ENCODE peak calls at places on chromosomes 3 and 15, in six cellular contexts. E is ovary, D is transverse colon, Q is upper lobe of left lung, J is sigmoid colon, G is K562. L is an unnamed sample.

GRCh38 chr3:11759996-11760395 is 86.7 kb downstream of the TAMM41 start:
- DNase-seq in D (no peak), J (no peak), E (no peak), G (no peak), Q (no peak), L (no peak)

GRCh38 chr3:156135921-156136655 is 15.7 kb downstream of the KCNAB1 start:
- DNase-seq in Q (no peak), G (peak; percentile 19), J (no peak), E (no peak), D (no peak), L (no peak)

GRCh38 chr3:52314495-52314894 is 1.6 kb upstream of the DNAH1 start:
- DNase-seq in E (no peak), Q (no peak), D (no peak), G (no peak), J (no peak), L (no peak)

GRCh38 chr3:180358179-180358578 is 243.8 kb upstream of the TTC14 start:
- DNase-seq in G (no peak), D (no peak), J (no peak), Q (no peak), E (no peak), L (no peak)

GRCh38 chr3:147392083-147392916 is 14.0 kb downstream of the ZIC4 start:
- DNase-seq in J (peak; percentile 56), G (no peak), Q (peak; percentile 74), D (no peak), E (no peak), L (no peak)

GRCh38 chr15:52546031-52546751 is 17.5 kb upstream of the MYO5A start:
- DNase-seq in G (no peak), Q (no peak), D (no peak), J (no peak), E (no peak), L (no peak)

GRCh38 chr15:45618813-45619212 is 16.0 kb upstream of the SQOR start:
- DNase-seq in D (no peak), E (no peak), Q (no peak), J (no peak), G (no peak), L (no peak)

GRCh38 chr3:151584603-151585002 is 123.7 kb upstream of the IGSF10 start:
- DNase-seq in J (no peak), Q (no peak), D (no peak), E (no peak), G (no peak), L (no peak)

GRCh38 chr3:120161902-120162301 is 67.7 kb upstream of the GSK3B start:
- DNase-seq in G (no peak), J (no peak), E (no peak), D (no peak), Q (no peak), L (no peak)

GRCh38 chr3:146521356-146521755 is 23.1 kb downstream of the PLSCR1 start:
- DNase-seq in Q (no peak), E (no peak), G (no peak), D (no peak), J (no peak), L (no peak)

GRCh38 chr3:131386429-131386926 is 4.9 kb downstream of the NUDT16 start:
- DNase-seq in G (no peak), D (peak; percentile 79), E (no peak), Q (no peak), J (peak; percentile 84), L (peak; percentile 74)

GRCh38 chr3:172094621-172095557 is 55.5 kb downstream of the FNDC3B start:
- DNase-seq in J (no peak), Q (no peak), E (no peak), G (no peak), D (peak; percentile 49), L (no peak)

DNA sequence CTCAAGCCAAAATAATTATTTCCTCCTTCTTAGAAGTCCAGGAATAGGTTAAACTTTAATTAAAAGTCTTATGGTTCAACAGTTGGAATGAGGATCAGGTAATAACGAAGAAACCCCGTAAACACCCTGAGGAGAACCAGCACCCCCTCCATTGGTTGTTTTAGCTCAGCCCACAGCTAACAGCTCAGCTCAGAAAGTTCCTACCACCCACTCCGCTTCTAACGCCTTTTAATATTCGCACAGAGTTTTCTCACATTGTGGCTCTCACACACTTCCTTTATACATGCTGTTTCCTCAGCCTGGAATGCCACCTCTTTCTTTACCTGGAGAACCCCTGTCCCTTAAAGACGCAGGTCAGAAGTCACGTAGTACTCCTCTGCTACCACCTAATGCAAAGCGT is 17.0 kb downstream of the CX3CR1 start:
- DNase-seq in D (no peak), J (no peak), E (no peak), G (no peak), Q (no peak), L (no peak)
- H3K27me3 ChIP-seq in D (peaks cover 15% of the 10 kb centered on the region), J (no peaks in the 10 kb centered on the region), E (no peaks in the 10 kb centered on the region), G (peaks cover 42% of the 10 kb centered on the region), Q (no peaks in the 10 kb centered on the region), L (no peaks in the 10 kb centered on the region)

GRCh38 chr3:159163656-159164055 is 361.8 kb downstream of the MFSD1 start:
- DNase-seq in D (no peak), G (no peak), J (no peak), Q (no peak), E (no peak), L (no peak)
- TF ChIP-seq EP300 in D (no peak), G (no peak), J (no peak), Q (no peak), E (no peak), L (no peak)

DNA sequence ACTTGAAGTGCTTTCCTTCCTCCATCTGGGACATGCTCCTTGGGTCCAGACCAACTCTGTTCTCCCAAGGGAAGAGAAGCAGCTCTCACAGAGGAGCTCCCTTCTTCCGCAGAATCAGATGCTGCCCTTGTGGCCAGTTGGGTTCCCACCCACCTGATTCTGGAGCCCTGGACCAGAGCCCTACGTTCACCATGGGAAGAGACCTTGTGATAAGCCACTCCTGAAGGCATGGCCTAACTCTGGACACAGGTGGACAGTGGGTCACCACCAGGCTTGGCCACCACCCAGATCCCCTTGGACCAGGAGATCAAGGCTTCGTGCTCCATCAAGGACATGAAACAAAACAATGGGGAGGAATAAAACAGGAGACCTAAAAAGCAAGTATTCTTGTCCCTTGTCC is 172.2 kb downstream of the RPLP1 start:
- DNase-seq in Q (no peak), D (no peak), E (no peak), J (no peak), G (no peak), L (no peak)
- H3K27me3 ChIP-seq in Q (no peaks in the 10 kb centered on the region), D (no peaks in the 10 kb centered on the region), E (no peaks in the 10 kb centered on the region), J (no peaks in the 10 kb centered on the region), G (peaks cover 11% of the 10 kb centered on the region), L (no peaks in the 10 kb centered on the region)

DNA sequence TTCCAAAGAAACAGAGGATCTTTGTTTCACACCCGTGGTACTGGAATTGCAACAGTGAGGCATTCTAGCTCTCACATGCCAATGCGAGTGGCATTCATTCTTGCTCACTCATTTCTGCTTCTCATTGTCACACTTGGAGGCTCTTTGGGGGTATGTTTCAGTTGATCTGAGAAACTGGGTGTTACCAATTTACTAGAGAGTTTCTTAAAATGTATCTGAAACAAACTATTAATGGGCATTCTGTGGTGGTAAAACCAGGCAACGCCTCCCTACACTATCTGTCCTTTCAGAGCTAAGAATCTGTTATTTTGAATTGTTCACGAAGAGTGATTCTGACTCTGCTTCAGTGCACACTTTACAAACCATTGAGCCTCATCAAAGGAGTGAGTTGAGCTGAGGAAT is 140.6 kb upstream of the BHLHE40 start:
- DNase-seq in E (no peak), Q (no peak), D (no peak), G (no peak), J (no peak), L (no peak)
- TF ChIP-seq EP300 in E (no peak), Q (no peak), D (no peak), G (no peak), J (no peak), L (no peak)

GRCh38 chr3:24829011-24829581 is 334.4 kb upstream of the THRB start:
- DNase-seq in Q (peak; percentile 92), E (no peak), D (peak; percentile 23), J (peak; percentile 71), G (peak; percentile 55), L (no peak)

GRCh38 chr3:24834442-24834841 is 339.8 kb upstream of the THRB start:
- DNase-seq in G (no peak), E (no peak), J (no peak), D (no peak), Q (no peak), L (no peak)

GRCh38 chr3:24829632-24830229 is 335.1 kb upstream of the THRB start:
- DNase-seq in Q (peak; percentile 76), J (no peak), G (no peak), D (peak; percentile 11), E (no peak), L (no peak)

GRCh38 chr3:24832878-24833277 is 338.2 kb upstream of the THRB start:
- DNase-seq in Q (no peak), E (no peak), D (no peak), J (no peak), G (no peak), L (no peak)

DNA sequence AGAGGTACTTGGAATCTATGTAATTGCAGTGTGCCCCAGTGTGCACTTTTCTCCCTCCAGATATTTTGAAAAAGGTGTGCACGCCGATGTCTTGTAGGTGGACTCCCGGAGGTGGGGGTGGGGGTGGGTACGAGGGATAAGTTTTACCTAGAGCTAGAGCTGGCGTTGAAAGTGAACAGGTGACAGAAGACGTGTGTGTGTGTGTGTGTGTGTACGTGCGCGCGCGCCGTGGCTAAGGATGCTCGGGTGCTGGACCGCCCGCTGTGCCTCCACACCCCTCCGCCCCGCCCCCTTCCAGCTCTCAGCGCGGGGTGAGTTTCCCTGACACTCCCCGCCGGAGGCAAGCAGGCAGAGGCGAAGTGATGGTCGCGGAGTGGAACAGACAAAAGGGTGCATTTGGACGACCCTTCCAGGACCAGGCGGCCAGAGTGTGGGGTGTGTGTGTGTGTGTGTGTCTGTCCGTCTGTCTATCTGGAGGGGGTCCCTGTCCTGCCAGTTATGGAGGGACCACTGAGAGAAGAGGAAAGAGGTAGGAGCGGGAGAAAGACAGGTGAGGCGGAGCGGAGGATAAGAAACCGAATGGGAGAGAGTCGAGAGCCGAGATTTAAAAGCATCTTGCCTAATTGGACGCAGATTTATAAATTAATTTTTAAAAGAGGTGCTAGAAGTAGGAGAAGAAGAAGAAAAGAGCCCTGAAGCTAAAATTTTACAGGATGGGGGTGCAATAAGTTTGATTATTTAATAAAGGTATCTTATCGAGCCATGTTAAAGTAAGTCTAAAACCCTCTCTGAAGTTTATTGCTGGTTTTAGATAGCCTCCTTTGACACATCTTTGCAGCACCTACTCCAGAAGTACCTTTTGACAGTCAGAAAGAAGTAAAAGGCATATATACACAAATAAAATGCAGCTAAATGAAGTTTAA is 335.8 kb upstream of the THRB start:
- DNase-seq in D (peak; percentile 8), E (no peak), Q (peak; percentile 77), J (peak; percentile 68), G (no peak), L (no peak)
- H3K27me3 ChIP-seq in D (peaks cover 52% of the 10 kb centered on the region), E (no peaks in the 10 kb centered on the region), Q (no peaks in the 10 kb centered on the region), J (no peaks in the 10 kb centered on the region), G (peaks cover 13% of the 10 kb centered on the region), L (peaks cover 27% of the 10 kb centered on the region)

DNA sequence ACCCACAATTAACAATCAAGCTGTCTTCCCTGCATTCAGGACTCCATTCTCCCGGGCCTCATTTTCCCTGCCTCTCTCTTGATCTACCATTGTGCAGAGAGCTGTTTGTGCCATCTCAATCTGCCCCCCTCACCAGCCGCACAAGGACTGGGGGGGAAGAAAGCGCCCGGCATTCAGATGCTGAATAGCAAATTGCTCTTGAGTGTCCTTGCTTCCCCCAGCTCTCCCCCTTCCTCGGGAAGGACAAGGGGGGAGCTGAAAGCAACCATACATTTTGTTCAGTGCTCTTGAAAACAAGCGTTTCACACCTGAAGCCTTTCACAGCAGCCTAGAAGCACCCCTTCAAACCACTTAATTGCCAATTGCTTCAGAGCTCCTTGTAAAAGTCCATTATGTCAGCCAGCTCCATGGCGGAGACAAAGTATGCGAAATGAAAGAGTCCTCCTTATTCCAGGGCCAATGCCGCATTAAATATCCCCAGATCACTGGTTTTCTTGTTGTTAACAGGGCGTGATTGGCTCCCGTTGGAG is 540.1 kb downstream of the NR2F2 start:
- DNase-seq in E (no peak), Q (no peak), J (no peak), D (no peak), G (no peak), L (no peak)
- TF ChIP-seq EP300 in E (no peak), Q (no peak), J (no peak), D (no peak), G (no peak), L (no peak)

GRCh38 chr3:186523434-186523833 is 20.7 kb downstream of the CRYGS start:
- DNase-seq in D (no peak), G (no peak), J (no peak), Q (no peak), E (no peak), L (no peak)
- H3K27me3 ChIP-seq in D (no peaks in the 10 kb centered on the region), G (peaks cover 33% of the 10 kb centered on the region), J (no peaks in the 10 kb centered on the region), Q (no peaks in the 10 kb centered on the region), E (no peaks in the 10 kb centered on the region), L (no peaks in the 10 kb centered on the region)

L was measured in tibial nerve.